ENCODE peak calls at places on chromosomes 3 and 15, in seven cellular contexts. V is A549, S is fibroblast of the aortic adventitia, K is cardiac muscle cell, T is AG04450, X is pancreas, M is SJSA1. A is an unnamed sample.

GRCh38 chr3:99324854-99325253 is 313.5 kb upstream of the COL8A1 start:
- DNase-seq in V (no peak), S (no peak), K (no peak), T (no peak), X (no peak), M (no peak), A (no peak)

GRCh38 chr3:156477306-156477705 is 77.6 kb downstream of the SSR3 start:
- DNase-seq in V (no peak), S (peak), K (peak), T (peak), X (no peak), M (peak), A (peak)

GRCh38 chr3:70085613-70086012 is 86.1 kb downstream of the SAMMSON start:
- DNase-seq in V (no peak), S (no peak), K (no peak), T (no peak), X (no peak), M (no peak), A (no peak)

GRCh38 chr3:171753665-171754408 is 56.4 kb downstream of the PLD1 start:
- DNase-seq in V (no peak), S (peak), K (no peak), T (peak), X (no peak), M (no peak), A (peak)

GRCh38 chr15:85595804-85596536 is 198.8 kb downstream of the KLHL25 start:
- DNase-seq in V (no peak), S (no peak), K (no peak), T (no peak), X (no peak), M (no peak), A (no peak)

GRCh38 chr3:157362348-157362747 is 74.3 kb upstream of the PTX3 start:
- DNase-seq in V (no peak), S (no peak), K (no peak), T (no peak), X (no peak), M (no peak), A (no peak)

GRCh38 chr3:193344471-193344870 is 34.1 kb downstream of the ATP13A5 start:
- DNase-seq in V (no peak), S (no peak), K (no peak), T (no peak), X (no peak), M (no peak), A (no peak)

GRCh38 chr15:74768771-74769342 is 13.0 kb upstream of the CSK start:
- DNase-seq in V (peak), S (peak), K (peak), T (no peak), X (no peak), M (peak), A (no peak)

GRCh38 chr15:66153549-66154415 is 99.8 kb downstream of the MEGF11 start:
- DNase-seq in V (no peak), S (no peak), K (no peak), T (no peak), X (no peak), M (no peak), A (no peak)

GRCh38 chr3:196207159-196207832 is 3.9 kb downstream of the ZDHHC19 start:
- DNase-seq in V (no peak), S (no peak), K (peak), T (no peak), X (no peak), M (no peak), A (no peak)

GRCh38 chr3:149812606-149813366 is at the start of gene RNF13:
- DNase-seq in V (peak), S (peak), K (peak), T (peak), X (peak), M (peak), A (peak)

GRCh38 chr3:73530030-73530411 is 94.7 kb downstream of the PDZRN3 start:
- DNase-seq in V (no peak), S (peak), K (no peak), T (no peak), X (no peak), M (no peak), A (peak)

GRCh38 chr3:186589115-186589514 is 18.6 kb downstream of the DNAJB11 start:
- DNase-seq in V (peak), S (peak), K (peak), T (no peak), X (no peak), M (no peak), A (no peak)

GRCh38 chr15:78018445-78018844 is 59.1 kb downstream of the TBC1D2B start:
- DNase-seq in V (no peak), S (no peak), K (no peak), T (no peak), X (no peak), M (no peak), A (no peak)

GRCh38 chr3:112133606-112134334 is 722 bp upstream of the GCSAM start:
- DNase-seq in V (no peak), S (no peak), K (no peak), T (no peak), X (no peak), M (no peak), A (no peak)

GRCh38 chr3:44729384-44729910 is at the start of gene ZNF501:
- DNase-seq in V (no peak), S (peak), K (peak), T (peak), X (peak), M (peak), A (peak)

GRCh38 chr15:100060276-100060926 is 281.4 kb downstream of the ADAMTS17 start:
- DNase-seq in V (no peak), S (peak), K (no peak), T (peak), X (peak), M (no peak), A (no peak)

GRCh38 chr3:45832691-45833090 is 9.2 kb downstream of the LZTFL1 start:
- DNase-seq in V (no peak), S (peak), K (peak), T (no peak), X (no peak), M (peak), A (no peak)

GRCh38 chr3:13595001-13595421 is 46.1 kb downstream of the FBLN2 start:
- DNase-seq in V (no peak), S (no peak), K (no peak), T (no peak), X (no peak), M (no peak), A (no peak)

GRCh38 chr15:78243491-78243941 is 9.2 kb upstream of the ACSBG1 start:
- DNase-seq in V (no peak), S (peak), K (peak), T (no peak), X (peak), M (no peak), A (no peak)

GRCh38 chr15:65730560-65731172 is 61.4 kb downstream of the DENND4A start:
- DNase-seq in V (no peak), S (peak), K (no peak), T (no peak), X (no peak), M (no peak), A (peak)

GRCh38 chr3:197522183-197522715 is 33.5 kb downstream of the BDH1 start:
- DNase-seq in V (no peak), S (no peak), K (no peak), T (no peak), X (no peak), M (no peak), A (no peak)

GRCh38 chr15:50848349-50848748 is 60.1 kb upstream of the AP4E1 start:
- DNase-seq in V (no peak), S (no peak), K (no peak), T (no peak), X (no peak), M (no peak), A (no peak)

GRCh38 chr3:62142280-62142679 is 231.1 kb downstream of the FEZF2 start:
- DNase-seq in V (no peak), S (no peak), K (no peak), T (no peak), X (no peak), M (no peak), A (no peak)

GRCh38 chr15:78921940-78922339 is 22.9 kb downstream of the CTSH start:
- DNase-seq in V (no peak), S (no peak), K (no peak), T (no peak), X (no peak), M (no peak), A (no peak)

GRCh38 chr3:26622634-26623408 is at the start of gene LRRC3B:
- DNase-seq in V (no peak), S (no peak), K (peak), T (no peak), X (no peak), M (no peak), A (no peak)
- H3K4me3 ChIP-seq in V (no peak), S (no peak), K (peak), T (no peak), X (no peak), M (no peak), A (no peak)

DNA sequence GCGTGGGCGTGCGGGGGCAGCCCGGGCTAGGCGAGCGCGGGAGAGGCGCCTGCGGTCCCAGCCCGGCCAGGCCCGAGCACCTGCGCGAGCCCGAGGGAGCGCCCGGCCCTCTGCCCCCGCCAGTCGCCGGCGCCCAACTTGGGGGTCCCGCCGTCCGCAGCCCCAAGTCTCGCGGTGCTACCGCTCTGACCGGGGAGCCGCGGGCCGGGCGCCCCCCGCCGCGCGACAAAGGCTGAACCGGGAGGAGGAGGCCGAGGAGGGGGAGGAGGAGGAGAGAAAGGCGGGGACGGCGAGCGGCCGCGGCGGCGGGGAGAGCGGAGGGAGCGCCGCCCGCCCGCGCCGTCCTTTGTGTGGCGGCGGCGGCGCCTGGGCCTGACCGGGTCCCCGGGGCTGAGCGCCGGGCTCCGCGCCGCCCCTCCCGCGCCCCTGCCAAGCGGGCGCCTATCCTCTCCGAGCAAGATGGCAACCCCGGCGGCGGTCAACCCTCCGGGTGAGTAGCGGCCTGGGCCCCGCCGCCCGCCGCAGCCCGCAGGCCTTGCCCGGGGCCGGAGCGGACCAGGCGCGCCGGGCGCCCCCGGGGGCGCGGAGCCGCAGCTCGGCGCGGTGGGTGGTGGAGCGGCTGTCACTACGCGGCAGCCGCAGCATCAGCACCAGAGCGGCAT is at the start of gene ARNT2:
- DNase-seq in V (peak), S (no peak), K (peak), T (no peak), X (peak), M (no peak), A (no peak)
- H3K4me3 ChIP-seq in V (peak), S (peak), K (peak), T (peak), X (peak), M (peak), A (peak)

DNA sequence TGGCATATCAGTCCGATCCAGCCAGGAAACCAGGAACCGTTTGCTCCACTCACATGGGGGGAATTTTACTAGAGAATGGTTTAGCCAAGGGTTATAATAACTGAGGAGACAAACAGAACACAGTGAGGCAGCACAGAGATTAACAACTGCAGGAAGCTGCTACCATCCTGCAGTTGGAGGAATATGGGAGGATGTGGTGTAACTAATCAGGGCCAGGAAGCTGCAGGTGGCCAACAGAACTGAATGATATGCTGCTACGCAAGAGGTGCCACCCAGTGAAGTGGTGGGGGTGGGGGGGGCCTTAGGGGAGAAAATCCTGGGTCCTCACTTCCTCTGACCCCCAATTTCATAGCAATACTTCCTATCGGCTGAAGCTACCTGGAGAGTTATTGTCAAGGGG is 306.4 kb upstream of the STT3B start:
- DNase-seq in V (no peak), S (no peak), K (no peak), T (no peak), X (no peak), M (no peak), A (no peak)
- H3K4me3 ChIP-seq in V (no peak), S (no peak), K (no peak), T (no peak), X (no peak), M (no peak), A (no peak)

DNA sequence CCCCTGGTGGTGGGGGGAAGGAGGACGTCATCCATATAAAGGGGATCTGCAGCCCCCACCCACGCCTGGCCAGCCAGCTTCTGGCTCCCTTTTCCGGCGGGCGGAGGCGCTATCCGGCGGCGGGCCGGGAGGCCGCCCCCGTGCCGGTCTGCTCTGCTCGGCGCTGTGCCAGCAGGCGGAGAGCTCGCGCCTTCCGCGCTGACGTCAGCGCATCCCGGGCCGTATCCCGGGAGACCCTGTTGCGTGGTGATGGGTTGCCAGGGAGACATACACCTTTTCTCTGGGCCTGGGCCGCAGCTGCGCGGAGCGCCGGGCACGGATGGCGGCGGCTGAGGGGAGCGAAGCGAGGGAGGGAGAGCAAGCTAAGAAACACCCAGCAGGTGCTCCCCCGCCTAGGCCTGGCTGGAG is 1.1 kb downstream of the FAM131A start:
- DNase-seq in V (no peak), S (peak), K (peak), T (peak), X (no peak), M (no peak), A (peak)
- H3K4me3 ChIP-seq in V (no peak), S (peak), K (no peak), T (peak), X (no peak), M (no peak), A (peak)

GRCh38 chr15:41256103-41256502 is 25.0 kb downstream of the CHP1 start:
- DNase-seq in V (no peak), S (no peak), K (no peak), T (no peak), X (no peak), M (no peak), A (no peak)

GRCh38 chr15:41256577-41257038 is 25.5 kb downstream of the CHP1 start:
- DNase-seq in V (peak), S (peak), K (no peak), T (no peak), X (no peak), M (no peak), A (peak)

GRCh38 chr15:41254560-41254959 is 23.5 kb downstream of the CHP1 start:
- DNase-seq in V (no peak), S (no peak), K (no peak), T (no peak), X (no peak), M (no peak), A (no peak)

DNA sequence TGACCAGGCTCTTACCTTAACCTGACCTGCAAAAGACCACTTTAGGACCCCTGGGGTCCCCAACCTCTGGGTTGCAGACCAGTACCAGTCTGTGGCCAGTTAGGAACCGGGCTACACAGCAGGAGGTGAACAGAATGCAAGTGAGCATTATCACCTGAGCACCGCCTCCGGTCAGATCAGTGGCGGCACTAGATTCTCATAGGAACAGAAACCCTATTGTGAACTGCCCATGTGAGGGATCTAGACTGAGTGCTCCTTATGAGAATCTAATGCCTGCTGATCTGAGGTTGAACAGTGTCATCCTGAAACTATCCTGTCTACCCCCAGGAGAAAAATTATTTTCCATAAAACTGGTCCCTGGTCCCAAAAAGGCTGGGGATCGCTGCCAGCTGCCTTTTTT is 20.3 kb downstream of the CHP1 start:
- DNase-seq in V (no peak), S (no peak), K (no peak), T (no peak), X (no peak), M (no peak), A (no peak)
- H3K4me3 ChIP-seq in V (no peak), S (no peak), K (no peak), T (no peak), X (no peak), M (no peak), A (no peak)

DNA sequence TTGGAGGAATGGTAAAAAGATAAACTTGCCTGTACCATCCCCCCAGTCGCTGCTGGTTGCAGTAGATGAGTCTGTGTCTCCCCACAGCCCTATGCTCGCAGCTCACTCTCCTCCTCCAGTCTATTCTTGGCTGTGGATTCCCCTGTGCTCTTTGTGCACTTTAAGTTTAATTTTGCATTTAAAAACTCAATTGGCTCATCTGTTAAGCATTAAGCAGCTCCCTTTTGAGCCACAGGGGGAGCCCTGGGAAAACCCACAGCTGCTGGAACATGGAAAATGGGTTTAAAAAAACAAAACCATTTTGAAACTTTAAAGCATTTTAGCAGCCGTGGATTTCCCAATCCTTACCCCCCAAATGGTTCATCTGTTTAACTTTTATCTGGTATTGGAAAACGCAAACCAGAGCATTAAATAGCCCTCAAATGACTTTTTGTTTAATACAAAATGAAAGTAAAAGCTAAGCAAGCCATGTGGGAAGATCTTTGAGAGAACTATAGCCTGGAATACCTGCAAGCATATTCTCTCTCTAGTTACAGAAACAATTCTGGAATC is 536.9 kb downstream of the ZIC1 start:
- DNase-seq in V (peak), S (peak), K (peak), T (peak), X (peak), M (peak), A (peak)
- H3K4me3 ChIP-seq in V (peak), S (peak), K (no peak), T (peak), X (no peak), M (peak), A (peak)

GRCh38 chr3:39148116-39149058 is 5.0 kb downstream of the CSRNP1 start:
- DNase-seq in V (no peak), S (no peak), K (no peak), T (no peak), X (no peak), M (no peak), A (no peak)

GRCh38 chr3:39147374-39147709 is 6.0 kb downstream of the CSRNP1 start:
- DNase-seq in V (no peak), S (no peak), K (no peak), T (no peak), X (no peak), M (no peak), A (no peak)

GRCh38 chr3:39149059-39149455 is 4.3 kb downstream of the CSRNP1 start:
- DNase-seq in V (no peak), S (no peak), K (no peak), T (no peak), X (no peak), M (no peak), A (no peak)

GRCh38 chr3:39146611-39147373 is 6.6 kb downstream of the CSRNP1 start:
- DNase-seq in V (peak), S (peak), K (no peak), T (peak), X (peak), M (peak), A (peak)

DNA sequence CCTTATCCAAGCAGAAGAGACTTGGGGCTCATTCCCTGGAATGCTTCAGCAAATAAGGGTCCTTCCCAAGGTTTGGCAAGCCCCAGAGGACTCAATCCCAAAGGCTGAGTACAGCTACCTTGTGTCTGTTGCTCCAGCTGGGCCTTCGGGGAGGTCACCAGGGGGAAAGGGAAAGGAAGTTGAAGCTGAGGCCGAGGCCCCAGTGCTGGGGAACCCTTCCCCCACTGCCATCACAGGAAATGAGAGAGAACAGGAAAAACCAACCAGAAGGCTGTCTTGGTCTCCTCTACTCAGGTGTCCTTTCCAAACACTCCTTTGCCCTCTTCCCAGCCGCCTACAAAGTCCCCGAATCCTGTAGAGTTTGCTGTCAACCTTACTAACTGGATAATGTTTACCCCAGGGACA is 5.7 kb downstream of the CSRNP1 start:
- DNase-seq in V (no peak), S (no peak), K (no peak), T (no peak), X (no peak), M (peak), A (no peak)
- H3K4me3 ChIP-seq in V (peak), S (no peak), K (no peak), T (peak), X (no peak), M (no peak), A (peak)

GRCh38 chr3:49421890-49422378 is 339 bp downstream of the AMT start:
- DNase-seq in V (no peak), S (no peak), K (no peak), T (no peak), X (no peak), M (no peak), A (no peak)

GRCh38 chr3:49417516-49418120 is 4.7 kb downstream of the AMT start:
- DNase-seq in V (no peak), S (no peak), K (no peak), T (no peak), X (no peak), M (no peak), A (no peak)

GRCh38 chr3:49427581-49427980 is 1.5 kb downstream of the NICN1 start:
- DNase-seq in V (no peak), S (no peak), K (no peak), T (no peak), X (no peak), M (no peak), A (no peak)

GRCh38 chr3:49424816-49425215 is 2.5 kb upstream of the AMT start:
- DNase-seq in V (no peak), S (no peak), K (no peak), T (no peak), X (no peak), M (no peak), A (no peak)

GRCh38 chr3:49422379-49423248 is at the start of gene AMT:
- DNase-seq in V (no peak), S (no peak), K (peak), T (no peak), X (peak), M (no peak), A (no peak)
- H3K4me3 ChIP-seq in V (no peak), S (no peak), K (peak), T (no peak), X (peak), M (no peak), A (no peak)

A was measured in skeletal muscle cell.